ENCODE peak calls at places on chromosomes 7 and 10, in seven cellular contexts. G, K, A, T, J, C and R are unnamed samples.

GRCh38 chr7:12715372-12716133 is 28.1 kb downstream of the ARL4A start:
- DNase-seq in G (peak; percentile 48), K (no peak), A (no peak), T (peak; percentile 98), J (peak; percentile 85), C (peak; percentile 99), R (peak; percentile 55)

GRCh38 chr7:84637568-84638338 is 443.2 kb upstream of the SEMA3A start:
- DNase-seq in G (no peak), K (no peak), A (no peak), T (peak; percentile 57), J (no peak), C (peak; percentile 79), R (peak; percentile 85)

GRCh38 chr10:78184851-78185692 is 151.4 kb downstream of the RPS24 start:
- DNase-seq in G (no peak), K (no peak), A (no peak), T (no peak), J (no peak), C (no peak), R (no peak)

GRCh38 chr7:100682228-100682741 is 8.7 kb downstream of the GNB2 start:
- DNase-seq in G (peak; percentile 77), K (no peak), A (no peak), T (no peak), J (no peak), C (no peak), R (no peak)

GRCh38 chr10:59648711-59649201 is 60.9 kb downstream of the SLC16A9 start:
- DNase-seq in G (peak; percentile 41), K (no peak), A (no peak), T (no peak), J (no peak), C (no peak), R (peak; percentile 24)

GRCh38 chr10:116664631-116665030 is 43.9 kb downstream of the PNLIPRP2 start:
- DNase-seq in G (no peak), K (no peak), A (no peak), T (no peak), J (no peak), C (no peak), R (no peak)

GRCh38 chr10:43964486-43964885 is 315.8 kb upstream of the ZNF32 start:
- DNase-seq in G (no peak), K (no peak), A (no peak), T (no peak), J (no peak), C (no peak), R (no peak)

GRCh38 chr10:111175786-111176185 is 99.0 kb downstream of the ADRA2A start:
- DNase-seq in G (no peak), K (no peak), A (no peak), T (no peak), J (no peak), C (no peak), R (no peak)

GRCh38 chr7:152501506-152501905 is 65.7 kb upstream of the KMT2C start:
- DNase-seq in G (no peak), K (no peak), A (no peak), T (no peak), J (no peak), C (no peak), R (no peak)

GRCh38 chr7:132455306-132455705 is 121.0 kb downstream of the PLXNA4 start:
- DNase-seq in G (no peak), K (no peak), A (no peak), T (no peak), J (no peak), C (no peak), R (no peak)

GRCh38 chr7:135650831-135651573 is 11.3 kb upstream of the STMP1 start:
- DNase-seq in G (peak; percentile 19), K (no peak), A (no peak), T (no peak), J (no peak), C (no peak), R (no peak)

GRCh38 chr10:83373659-83374058 is 765.6 kb upstream of the GHITM start:
- DNase-seq in G (no peak), K (no peak), A (no peak), T (peak; percentile 3), J (no peak), C (no peak), R (peak; percentile 35)

GRCh38 chr7:6284461-6285360 is 12.3 kb upstream of the CYTH3 start:
- DNase-seq in G (no peak), K (no peak), A (no peak), T (peak; percentile 90), J (peak; percentile 76), C (no peak), R (no peak)

GRCh38 chr7:32579776-32580175 is 84.5 kb downstream of the AVL9 start:
- DNase-seq in G (no peak), K (no peak), A (no peak), T (peak; percentile 60), J (no peak), C (no peak), R (no peak)

GRCh38 chr7:154680894-154681659 is 321.8 kb downstream of the PAXIP1 start:
- DNase-seq in G (no peak), K (no peak), A (no peak), T (no peak), J (no peak), C (no peak), R (no peak)

GRCh38 chr10:24929056-24929544 is 23.3 kb downstream of the PRTFDC1 start:
- DNase-seq in G (no peak), K (no peak), A (peak; percentile 79), T (no peak), J (no peak), C (peak; percentile 75), R (no peak)

GRCh38 chr7:159036916-159037605 is 107.6 kb downstream of the VIPR2 start:
- DNase-seq in G (no peak), K (no peak), A (no peak), T (no peak), J (no peak), C (no peak), R (no peak)

DNA sequence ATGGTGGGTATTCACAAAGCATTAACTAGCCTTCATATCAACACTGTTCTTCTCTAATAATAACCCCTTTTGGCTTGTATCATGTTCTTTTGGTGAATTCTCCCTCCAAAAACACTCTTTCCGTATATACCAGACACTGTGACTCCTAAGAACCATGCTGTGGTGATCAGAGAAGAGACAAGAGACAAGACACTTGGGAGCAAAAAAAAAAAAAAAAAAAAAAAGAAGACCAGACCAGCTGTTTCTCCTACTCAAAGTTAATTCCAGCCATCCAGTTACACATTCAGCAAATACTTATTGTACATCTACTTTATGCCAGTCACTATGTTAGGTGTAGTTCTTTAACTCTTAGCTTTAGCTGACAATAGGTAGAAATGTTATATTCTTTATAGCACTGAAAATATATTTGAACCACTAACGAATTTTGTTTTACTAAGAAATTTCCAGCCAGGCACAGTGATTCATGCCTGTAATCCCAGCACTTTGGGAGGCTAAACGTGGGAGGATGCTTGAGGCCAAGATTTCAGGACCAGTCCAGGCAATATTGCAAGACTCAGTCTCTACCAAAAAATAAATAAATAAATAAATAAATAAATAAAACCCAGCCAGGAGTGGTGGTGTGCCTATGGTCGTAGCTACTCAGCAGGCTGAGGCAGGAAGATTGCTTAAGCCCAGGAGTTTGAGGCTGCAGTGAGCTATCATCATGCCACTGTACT is 40.0 kb downstream of the PIP4K2A start:
- DNase-seq in G (no peak), K (no peak), A (no peak), T (no peak), J (no peak), C (no peak), R (no peak)
- H3K27ac ChIP-seq in G (no peak overlapping the region), K (no peak overlapping the region), A (no peak overlapping the region), T (no peak overlapping the region), J (no peak overlapping the region), C (no peak overlapping the region), R (no peak overlapping the region)

DNA sequence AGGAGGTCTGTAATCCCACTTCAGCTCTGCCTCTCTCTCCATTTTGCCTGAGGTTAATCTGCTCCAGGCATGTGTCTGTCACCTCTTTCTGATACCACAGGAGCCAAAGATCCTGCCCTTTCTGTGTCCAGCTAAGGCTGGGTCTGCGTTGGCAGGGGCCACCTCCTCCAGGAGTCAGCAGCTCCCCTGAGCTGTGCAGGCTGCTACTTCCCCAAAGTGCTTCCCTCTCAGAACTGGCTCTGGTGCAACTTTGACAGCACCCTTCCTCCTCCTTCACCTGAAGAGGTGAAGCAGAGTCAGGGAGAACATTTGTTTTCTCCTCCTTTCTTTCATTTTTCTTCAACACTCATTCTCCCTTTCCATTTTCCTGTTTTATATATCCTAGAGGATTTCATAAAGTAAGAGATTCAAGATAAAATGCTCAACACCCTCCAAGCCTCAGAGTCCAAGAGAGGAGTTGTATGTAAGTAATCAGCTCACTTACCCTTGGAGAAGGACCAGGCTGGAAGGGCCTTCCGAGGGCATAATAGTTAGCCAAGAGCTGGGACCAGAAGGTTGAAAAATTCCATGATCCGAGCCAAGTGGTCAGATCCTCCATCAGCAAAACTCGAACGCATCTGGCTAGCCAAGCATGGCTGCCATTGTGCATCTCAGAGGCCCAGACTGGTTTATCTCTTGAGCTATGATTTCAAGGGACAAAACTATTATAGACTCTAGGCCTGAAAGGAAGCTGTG is 257.3 kb downstream of the PTEN start:
- DNase-seq in G (no peak), K (no peak), A (no peak), T (no peak), J (no peak), C (no peak), R (no peak)
- H3K4me1 ChIP-seq in G (no peaks in the 10 kb centered on the region), K (peaks cover 33% of the 10 kb centered on the region), A (peaks cover 43% of the 10 kb centered on the region), T (peaks cover 9% of the 10 kb centered on the region), J (peaks cover 7% of the 10 kb centered on the region), C (peaks cover 11% of the 10 kb centered on the region), R (peaks cover 10% of the 10 kb centered on the region)

DNA sequence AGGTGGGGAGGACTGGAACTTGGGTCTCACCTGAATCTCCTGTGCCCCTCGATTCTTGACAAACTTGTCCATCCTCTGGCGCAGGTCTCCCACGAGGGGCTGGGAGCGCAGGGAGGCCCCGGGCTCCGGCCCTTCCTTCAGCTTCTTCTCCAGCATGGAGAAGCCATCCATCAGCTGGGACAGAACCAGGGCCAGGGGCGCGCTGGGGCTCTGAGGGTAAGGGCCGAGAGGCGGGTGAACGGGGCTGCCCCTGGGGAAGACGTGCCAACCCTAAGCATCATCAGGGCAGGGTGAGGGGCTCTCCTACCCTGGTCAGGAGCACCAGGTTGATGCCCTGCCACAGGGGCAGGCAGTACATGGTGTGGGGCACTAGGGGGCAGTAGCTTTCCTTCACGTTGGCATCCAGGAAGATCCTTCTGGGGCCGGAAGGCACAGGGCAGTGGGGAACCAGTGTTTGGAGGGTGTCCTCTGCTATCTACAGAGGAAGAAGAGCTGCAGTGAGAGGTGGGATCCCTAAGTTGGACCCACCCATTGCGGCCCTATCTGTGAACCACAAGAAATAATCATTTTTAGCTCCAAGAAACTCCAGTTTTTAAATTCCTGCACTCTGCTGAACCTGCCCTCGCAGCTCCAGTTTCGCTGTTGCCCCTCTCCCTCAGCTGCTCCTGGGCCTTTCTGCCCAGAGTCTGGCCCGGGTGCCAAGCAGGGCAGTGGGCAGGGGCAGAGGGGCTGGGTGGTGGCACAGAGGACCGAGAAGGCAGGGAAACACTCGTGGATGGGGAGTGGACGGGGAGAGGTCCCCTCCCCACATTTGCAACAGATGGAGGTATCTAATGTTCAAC is 10.8 kb upstream of the PYROXD2 start:
- DNase-seq in G (peak; percentile 38), K (no peak), A (no peak), T (peak; percentile 64), J (no peak), C (peak; percentile 39), R (no peak)
- TF ChIP-seq CTCF in G (peak; percentile 46), K (peak; percentile 74), A (peak; percentile 78), T (peak; percentile 68), J (peak; percentile 54), C (peak; percentile 74), R (peak; percentile 70)

DNA sequence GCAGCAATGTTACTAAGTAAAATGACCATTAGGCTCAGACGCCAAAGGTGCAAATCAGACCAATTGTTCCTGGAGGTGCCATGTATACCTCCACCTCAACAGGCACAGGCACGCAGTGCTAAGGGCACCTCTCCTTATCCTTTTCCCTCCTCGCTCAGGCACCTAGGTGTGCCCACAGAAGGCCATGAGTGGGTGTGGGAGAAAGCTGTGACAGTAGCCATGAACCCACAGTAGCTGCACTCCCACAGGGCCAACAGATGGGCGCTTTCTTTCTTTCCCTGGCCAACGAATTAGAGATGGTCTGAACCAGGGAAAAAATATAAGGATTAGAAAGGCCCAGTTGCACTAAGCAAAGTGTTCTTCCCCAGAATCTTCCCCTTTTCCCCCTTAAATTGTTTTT is 15.5 kb upstream of the TNS3 start:
- DNase-seq in G (no peak), K (no peak), A (no peak), T (no peak), J (no peak), C (no peak), R (no peak)
- H3K27ac ChIP-seq in G (no peak overlapping the region), K (no peak overlapping the region), A (no peak overlapping the region), T (peak overlapping the region; percentile 99), J (no peak overlapping the region), C (no peak overlapping the region), R (no peak overlapping the region)